ENCODE peak calls at places on chromosomes 4 and X, in five cellular contexts. R, L, K, O and C are unnamed samples.

GRCh38 chr4:182717788-182718583 is 199.2 kb downstream of the DCTD start:
- DNase-seq in K (no peak), R (no peak), O (no peak), L (no peak), C (no peak)

GRCh38 chr4:75004755-75005668 is 72.1 kb downstream of the PARM1 start:
- DNase-seq in K (no peak), O (no peak), R (no peak), L (peak), C (no peak)

GRCh38 chr4:88985088-88985779 is 71.8 kb downstream of the FAM13A start:
- DNase-seq in O (no peak), L (no peak), K (peak), R (no peak), C (no peak)

GRCh38 chr4:138540056-138540800 is 298.1 kb upstream of the SLC7A11 start:
- DNase-seq in K (peak), L (no peak), O (no peak), R (no peak), C (no peak)

GRCh38 chrX:72663737-72664136 is 50.4 kb downstream of the PHKA1 start:
- DNase-seq in O (no peak), R (no peak), K (no peak), L (peak), C (no peak)

GRCh38 chrX:84320606-84321005 is 132.6 kb upstream of the RPS6KA6 start:
- DNase-seq in K (peak), R (no peak), L (no peak), O (no peak), C (no peak)

GRCh38 chr4:75490155-75490554 is 24.0 kb downstream of the RCHY1 start:
- DNase-seq in K (no peak), L (peak), R (no peak), O (no peak), C (no peak)

GRCh38 chrX:101429934-101430333 is 21.9 kb downstream of the HNRNPH2 start:
- DNase-seq in L (no peak), R (no peak), O (no peak), K (peak), C (no peak)

GRCh38 chr4:10029403-10029802 is 8.1 kb upstream of the SLC2A9 start:
- DNase-seq in K (no peak), O (no peak), L (no peak), R (no peak), C (no peak)

GRCh38 chr4:73251384-73251783 is 7.2 kb downstream of the ANKRD17 start:
- DNase-seq in K (no peak), L (no peak), O (no peak), R (no peak), C (no peak)

GRCh38 chr4:183241322-183241640 is 78.8 kb downstream of the CLDN22 start:
- DNase-seq in K (peak), R (no peak), O (no peak), L (no peak), C (no peak)

GRCh38 chrX:130174051-130174704 is 2.4 kb downstream of the RAB33A start:
- DNase-seq in O (no peak), L (no peak), K (peak), R (no peak), C (no peak)

GRCh38 chr4:83771113-83771705 is 235.3 kb downstream of the GPAT3 start:
- DNase-seq in O (peak), L (peak), K (peak), R (peak), C (peak)

GRCh38 chr4:187668683-187669082 is 326.9 kb upstream of the ZFP42 start:
- DNase-seq in K (peak), O (no peak), R (no peak), L (no peak), C (peak)

GRCh38 chr4:8157496-8157895 is 1.1 kb downstream of the ABLIM2 start:
- DNase-seq in L (no peak), O (no peak), R (no peak), K (no peak), C (no peak)

GRCh38 chrX:106980952-106981626 is 18.9 kb downstream of the MORC4 start:
- DNase-seq in L (no peak), K (no peak), R (no peak), O (no peak), C (no peak)

GRCh38 chr4:145907363-145907762 is 31.3 kb downstream of the ZNF827 start:
- DNase-seq in R (peak), O (no peak), L (no peak), K (no peak), C (no peak)

GRCh38 chrX:155068165-155068564 is 2.8 kb downstream of the CMC4 start:
- DNase-seq in L (no peak), O (no peak), R (no peak), K (peak), C (peak)

GRCh38 chr4:108166441-108167315 is 2.1 kb downstream of the LEF1 start:
- DNase-seq in O (no peak), K (peak), R (peak), L (peak), C (peak)

GRCh38 chr4:140726776-140727500 is 29.2 kb downstream of the TBC1D9 start:
- DNase-seq in K (peak), L (no peak), R (no peak), O (no peak), C (no peak)

GRCh38 chr4:175536852-175537453 is 275.1 kb downstream of the GPM6A start:
- DNase-seq in K (peak), O (no peak), R (peak), L (peak), C (no peak)

GRCh38 chrX:153582896-153583295 is 16.0 kb downstream of the CCNQ start:
- DNase-seq in L (peak), O (no peak), K (peak), R (no peak), C (peak)

GRCh38 chrX:10656214-10656613 is 35.8 kb upstream of the MID1 start:
- DNase-seq in O (no peak), L (no peak), K (no peak), R (no peak), C (no peak)

GRCh38 chr4:168594121-168594520 is 97.3 kb downstream of the PALLD start:
- DNase-seq in L (no peak), R (no peak), O (no peak), K (no peak), C (no peak)

GRCh38 chrX:132877954-132878536 is 80.4 kb downstream of the HS6ST2 start:
- DNase-seq in L (no peak), K (no peak), R (peak), O (no peak), C (no peak)

GRCh38 chrX:121831601-121832000 is 784.2 kb downstream of the GLUD2 start:
- DNase-seq in L (no peak), O (no peak), K (peak), R (no peak), C (no peak)

GRCh38 chr4:138706206-138706605 is 309.4 kb upstream of the NOCT start:
- DNase-seq in K (peak), O (no peak), L (no peak), R (no peak), C (no peak)

GRCh38 chrX:100994352-100995281 is 25.1 kb downstream of the ARL13A start:
- DNase-seq in R (no peak), K (peak), O (no peak), L (no peak), C (peak)

GRCh38 chrX:46278591-46278990 is 266.6 kb downstream of the ZNF674 start:
- DNase-seq in O (no peak), L (no peak), K (no peak), R (no peak), C (no peak)

GRCh38 chrX:46279925-46280313 is 265.3 kb downstream of the ZNF674 start:
- DNase-seq in L (no peak), K (peak), R (no peak), O (no peak), C (no peak)

GRCh38 chrX:46279214-46279924 is 265.9 kb downstream of the ZNF674 start:
- DNase-seq in O (no peak), K (no peak), L (no peak), R (no peak), C (peak)
- TF ChIP-seq CTCF in O (no peak), K (no peak), L (no peak), R (no peak), C (no peak)

DNA sequence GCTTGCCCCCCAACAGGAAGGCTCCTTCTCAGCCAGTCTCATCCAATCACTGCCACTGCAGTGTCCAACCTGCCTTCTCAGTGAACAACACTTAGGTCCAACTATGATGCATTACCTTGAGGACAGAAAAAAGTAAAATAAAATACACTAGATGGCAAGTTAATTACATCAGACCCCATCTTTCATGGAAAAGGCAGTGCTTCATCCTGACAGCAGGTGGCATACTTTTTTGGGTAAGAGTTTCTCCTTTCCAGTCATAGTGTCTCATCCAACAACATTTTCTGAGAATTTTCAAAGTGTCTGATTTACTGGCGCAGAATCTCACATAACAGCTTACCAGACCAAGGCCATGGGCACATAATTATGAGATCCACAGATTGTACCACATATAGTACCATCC is 1742.8 kb downstream of the PCDH7 start:
- DNase-seq in R (peak), L (peak), O (no peak), K (no peak), C (no peak)
- TF ChIP-seq CTCF in R (peak), L (peak), O (peak), K (peak), C (no peak)

GRCh38 chr4:100290585-100290984 is 100.3 kb upstream of the DDIT4L start:
- DNase-seq in R (no peak), O (no peak), K (peak), L (no peak), C (no peak)

GRCh38 chr4:100299019-100299418 is 108.8 kb upstream of the DDIT4L start:
- DNase-seq in O (no peak), K (peak), R (no peak), L (no peak), C (no peak)

GRCh38 chr4:100295792-100296191 is 105.5 kb upstream of the DDIT4L start:
- DNase-seq in R (no peak), K (peak), L (no peak), O (no peak), C (no peak)

GRCh38 chr4:100289980-100290379 is 99.7 kb upstream of the DDIT4L start:
- DNase-seq in K (no peak), R (no peak), O (no peak), L (no peak), C (no peak)

GRCh38 chr4:100294356-100294755 is 104.1 kb upstream of the DDIT4L start:
- DNase-seq in O (no peak), K (peak), R (no peak), L (no peak), C (no peak)
- TF ChIP-seq CTCF in O (no peak), K (no peak), R (no peak), L (no peak), C (no peak)

GRCh38 chr4:28357985-28358384 is 1497.3 kb downstream of the STIM2 start:
- DNase-seq in R (peak), K (no peak), O (no peak), L (no peak), C (no peak)
- TF ChIP-seq CTCF in R (no peak), K (no peak), O (no peak), L (no peak), C (no peak)

DNA sequence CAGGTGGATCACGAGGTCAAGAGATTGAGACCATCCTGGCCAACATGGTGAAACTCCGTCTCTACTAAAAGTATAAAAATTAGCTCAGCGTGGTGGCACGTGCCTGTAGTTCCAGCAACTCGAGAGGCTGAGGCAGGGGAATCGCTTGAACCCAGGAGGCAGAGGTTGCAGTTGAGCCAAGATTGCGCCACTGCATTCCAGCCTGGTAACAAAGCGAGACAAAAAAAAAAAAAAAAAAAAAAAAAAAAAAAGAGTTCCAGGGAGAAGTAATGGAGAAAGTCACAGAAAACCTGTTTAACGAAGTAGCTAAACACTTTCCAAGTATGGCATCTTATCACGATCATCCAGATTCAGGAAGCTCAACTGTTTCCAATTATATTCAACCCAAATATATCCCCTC is 10.9 kb downstream of the KLHL4 start:
- DNase-seq in R (no peak), O (no peak), L (no peak), K (no peak), C (no peak)
- TF ChIP-seq CTCF in R (no peak), O (no peak), L (no peak), K (no peak), C (no peak)

GRCh38 chrX:7941390-7942042 is 14.3 kb upstream of the PNPLA4 start:
- DNase-seq in L (no peak), K (no peak), R (peak), O (peak), C (no peak)
- TF ChIP-seq CTCF in L (peak), K (peak), R (no peak), O (peak), C (no peak)

DNA sequence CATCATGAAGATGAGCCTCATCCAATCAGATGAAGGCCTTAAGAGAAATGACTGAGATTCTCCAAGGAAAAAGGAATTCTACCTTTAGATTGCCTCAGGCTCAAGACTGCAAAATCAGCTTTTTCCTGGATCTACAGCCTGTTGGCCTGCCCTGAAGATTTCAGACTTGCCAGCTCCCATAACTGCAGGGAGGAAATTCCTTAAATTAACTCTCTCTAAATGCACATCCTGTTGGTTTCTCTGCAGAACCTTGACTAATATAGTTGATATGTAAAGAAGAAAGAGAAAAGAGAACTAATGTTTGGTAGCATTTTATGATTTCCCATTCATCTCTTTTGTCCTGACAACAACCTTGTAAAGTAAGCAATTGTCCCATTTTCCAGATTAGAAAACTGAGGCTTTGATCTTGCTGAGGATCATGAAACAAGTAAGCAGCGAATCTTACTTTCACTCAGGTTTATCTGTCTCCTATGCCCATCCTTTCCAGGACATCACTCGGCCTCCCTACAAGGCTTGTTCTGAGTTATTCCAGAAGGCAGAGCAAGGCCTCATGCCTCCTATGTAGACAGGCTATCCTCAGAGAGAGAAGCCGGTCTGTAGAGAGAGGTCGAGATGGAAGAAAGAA is 115.0 kb upstream of the LDB2 start:
- DNase-seq in L (no peak), K (peak), O (no peak), R (no peak), C (no peak)
- TF ChIP-seq CTCF in L (no peak), K (no peak), O (no peak), R (no peak), C (no peak)

DNA sequence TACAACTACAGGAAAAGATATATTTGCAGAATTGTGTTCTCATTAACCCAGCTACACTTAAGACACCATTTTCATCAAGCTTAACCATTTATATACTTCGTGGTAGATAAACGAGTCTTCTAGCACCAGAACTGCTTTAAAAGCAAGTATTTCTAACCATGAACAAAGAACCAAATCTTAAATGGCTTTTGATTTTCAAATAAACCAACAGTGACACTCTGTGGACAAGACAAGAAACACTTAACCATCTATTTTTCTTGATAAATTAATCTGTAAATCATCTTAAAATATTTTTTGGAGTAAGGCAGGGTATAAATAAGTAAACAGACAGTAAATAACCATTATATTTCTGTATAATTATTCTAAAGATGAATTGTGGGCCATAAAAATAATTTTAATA is 10.2 kb downstream of the BEND2 start:
- DNase-seq in L (peak), O (no peak), K (peak), R (no peak), C (no peak)
- TF ChIP-seq CTCF in L (peak), O (peak), K (no peak), R (no peak), C (no peak)

DNA sequence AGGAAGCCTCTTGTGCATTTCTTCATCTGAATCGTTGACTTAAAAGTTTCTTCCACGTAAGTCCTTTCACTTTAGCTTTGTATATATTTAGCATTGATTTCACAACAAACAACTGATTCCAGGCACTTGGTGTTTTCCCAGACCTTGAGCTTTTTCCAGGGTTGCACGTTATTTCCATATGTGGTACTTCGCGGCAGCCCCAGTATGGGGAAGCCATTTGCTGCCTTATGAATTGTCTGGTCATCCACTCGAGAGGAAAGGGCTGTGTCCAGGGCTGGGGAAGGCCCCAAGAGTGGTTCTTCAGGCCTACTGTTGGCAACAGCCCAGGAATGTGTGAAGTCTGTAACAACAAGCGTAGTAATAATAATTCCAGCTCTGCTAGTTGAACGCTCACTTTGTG is 2.8 kb upstream of the TLR8 start:
- DNase-seq in R (no peak), K (no peak), O (no peak), L (no peak), C (no peak)
- TF ChIP-seq CTCF in R (no peak), K (no peak), O (no peak), L (no peak), C (no peak)